ENCODE peak calls at places on chromosomes 3 and 15, in four cellular contexts. One of them, this sample, is unnamed.
A peak's percentile ranks its signal among the peaks of the same experiment; 100 is the strongest.

GRCh38 chr3:42658091-42658770 is 4.7 kb downstream of the ZBTB47 start:
- DNase-seq in hypothalamus: no peak
- DNase-seq in tibial nerve: no peak
- DNase-seq in HFFc6: no peak
- DNase-seq in this sample: peak; percentile 54

GRCh38 chr3:58167431-58168351 is 43.1 kb downstream of the DNASE1L3 start:
- DNase-seq in tibial nerve: peak; percentile 50
- DNase-seq in hypothalamus: peak; percentile 62
- DNase-seq in HFFc6: peak; percentile 59
- DNase-seq in this sample: no peak

GRCh38 chr3:29465836-29466235 is 185.0 kb downstream of the RBMS3 start:
- DNase-seq in HFFc6: peak; percentile 29
- DNase-seq in hypothalamus: no peak
- DNase-seq in tibial nerve: no peak
- DNase-seq in this sample: no peak

GRCh38 chr3:185932213-185932612 is 5.6 kb downstream of the TRA2B start:
- DNase-seq in tibial nerve: no peak
- DNase-seq in HFFc6: no peak
- DNase-seq in hypothalamus: no peak
- DNase-seq in this sample: no peak

GRCh38 chr3:72337480-72337855 is 510.8 kb downstream of the SHQ1 start:
- DNase-seq in HFFc6: no peak
- DNase-seq in tibial nerve: no peak
- DNase-seq in hypothalamus: no peak
- DNase-seq in this sample: no peak

GRCh38 chr3:38479431-38480092 is 16.6 kb upstream of the EXOG start:
- DNase-seq in tibial nerve: peak; percentile 58
- DNase-seq in hypothalamus: peak; percentile 75
- DNase-seq in HFFc6: peak; percentile 49
- DNase-seq in this sample: peak; percentile 63

GRCh38 chr3:152350139-152350538 is 81.4 kb downstream of the MBNL1 start:
- DNase-seq in HFFc6: no peak
- DNase-seq in hypothalamus: no peak
- DNase-seq in tibial nerve: no peak
- DNase-seq in this sample: no peak

GRCh38 chr15:45372032-45372995 is 6.0 kb downstream of the GATM start:
- DNase-seq in hypothalamus: peak; percentile 89
- DNase-seq in tibial nerve: no peak
- DNase-seq in HFFc6: no peak
- DNase-seq in this sample: no peak

GRCh38 chr3:40404591-40405198 is 17.7 kb downstream of the ENTPD3 start:
- DNase-seq in HFFc6: no peak
- DNase-seq in tibial nerve: no peak
- DNase-seq in hypothalamus: no peak
- DNase-seq in this sample: no peak

GRCh38 chr3:117669761-117670160 is 960.2 kb downstream of the TUSC7 start:
- DNase-seq in HFFc6: no peak
- DNase-seq in hypothalamus: no peak
- DNase-seq in tibial nerve: no peak
- DNase-seq in this sample: no peak

GRCh38 chr3:53628546-53629395 is 134.4 kb downstream of the CACNA1D start:
- DNase-seq in hypothalamus: no peak
- DNase-seq in tibial nerve: no peak
- DNase-seq in HFFc6: no peak
- DNase-seq in this sample: no peak

GRCh38 chr3:197040679-197041078 is 11.1 kb upstream of the MELTF start:
- DNase-seq in HFFc6: no peak
- DNase-seq in hypothalamus: no peak
- DNase-seq in tibial nerve: no peak
- DNase-seq in this sample: no peak

GRCh38 chr15:27867861-27868260 is 231.3 kb downstream of the OCA2 start:
- DNase-seq in hypothalamus: no peak
- DNase-seq in tibial nerve: no peak
- DNase-seq in HFFc6: no peak
- DNase-seq in this sample: no peak

GRCh38 chr3:109155828-109156227 is 19.3 kb downstream of the C3orf85 start:
- DNase-seq in tibial nerve: no peak
- DNase-seq in HFFc6: no peak
- DNase-seq in hypothalamus: no peak
- DNase-seq in this sample: no peak

GRCh38 chr3:33897306-33897705 is 98.9 kb downstream of the PDCD6IP start:
- DNase-seq in hypothalamus: no peak
- DNase-seq in tibial nerve: no peak
- DNase-seq in HFFc6: no peak
- DNase-seq in this sample: no peak

GRCh38 chr15:59380902-59381610 is 8.4 kb upstream of the MYO1E start:
- DNase-seq in hypothalamus: no peak
- DNase-seq in tibial nerve: no peak
- DNase-seq in HFFc6: no peak
- DNase-seq in this sample: no peak

GRCh38 chr3:133425898-133426297 is 26.0 kb downstream of the BFSP2 start:
- DNase-seq in hypothalamus: no peak
- DNase-seq in tibial nerve: no peak
- DNase-seq in HFFc6: no peak
- DNase-seq in this sample: no peak

GRCh38 chr3:38086496-38086895 is 47.5 kb downstream of the DLEC1 start:
- DNase-seq in HFFc6: no peak
- DNase-seq in tibial nerve: no peak
- DNase-seq in hypothalamus: no peak
- DNase-seq in this sample: no peak

GRCh38 chr3:73925045-73925444 is 300.3 kb upstream of the PDZRN3 start:
- DNase-seq in HFFc6: no peak
- DNase-seq in hypothalamus: no peak
- DNase-seq in tibial nerve: no peak
- DNase-seq in this sample: no peak

GRCh38 chr3:173799073-173799830 is 401.7 kb downstream of the NLGN1 start:
- DNase-seq in hypothalamus: no peak
- DNase-seq in tibial nerve: no peak
- DNase-seq in HFFc6: no peak
- DNase-seq in this sample: no peak

GRCh38 chr15:74174216-74174965 is 881 bp downstream of the ISLR start:
- DNase-seq in tibial nerve: peak; percentile 60
- DNase-seq in hypothalamus: no peak
- DNase-seq in HFFc6: no peak
- DNase-seq in this sample: no peak

GRCh38 chr15:31145271-31145911 is 43.9 kb upstream of the TRPM1 start:
- DNase-seq in hypothalamus: no peak
- DNase-seq in tibial nerve: no peak
- DNase-seq in HFFc6: peak; percentile 26
- DNase-seq in this sample: no peak

GRCh38 chr3:115814778-115815380 is 191.6 kb downstream of the GAP43 start:
- DNase-seq in HFFc6: peak; percentile 55
- DNase-seq in tibial nerve: peak; percentile 90
- DNase-seq in hypothalamus: peak; percentile 64
- DNase-seq in this sample: peak; percentile 87

GRCh38 chr15:59997070-59997701 is 6.9 kb upstream of the FOXB1 start:
- DNase-seq in hypothalamus: peak; percentile 30
- DNase-seq in tibial nerve: no peak
- DNase-seq in HFFc6: no peak
- DNase-seq in this sample: no peak

This sample was measured in pancreas.